ENCODE peak calls at places on chromosomes 7 and 10, in six cellular contexts. D is activated naive CD4-positive, alpha-beta T cell; W is anterior cingulate cortex; F is activated CD4-positive, alpha-beta T cell treated with anti-CD3 and anti-CD28 coated beads, Interleukin-2, amount 50 U/mL, for 48 hours; B is astrocyte of the hippocampus; X is fibroblast of mammary gland. U is an unnamed sample.

GRCh38 chr10:4431114-4431862 is 394.7 kb upstream of the AKR1E2 start:
- DNase-seq in D (no peak), W (no peak), F (no peak), B (peak), X (peak), U (no peak)

GRCh38 chr7:27182861-27183681 is 2.0 kb downstream of the HOXA11 start:
- DNase-seq in D (no peak), W (no peak), F (no peak), B (no peak), X (no peak), U (no peak)

GRCh38 chr7:133858311-133858710 is 268.8 kb upstream of the LRGUK start:
- DNase-seq in D (no peak), W (no peak), F (no peak), B (no peak), X (no peak), U (no peak)

GRCh38 chr10:82497451-82497850 is 622.5 kb downstream of the NRG3 start:
- DNase-seq in D (no peak), W (no peak), F (no peak), B (peak), X (peak), U (no peak)

GRCh38 chr10:132959296-132959961 is 17.1 kb upstream of the CFAP46 start:
- DNase-seq in D (no peak), W (no peak), F (no peak), B (no peak), X (no peak), U (no peak)

GRCh38 chr7:78413568-78413967 is 615.0 kb downstream of the PHTF2 start:
- DNase-seq in D (no peak), W (no peak), F (no peak), B (no peak), X (peak), U (no peak)

GRCh38 chr10:49735848-49736563 is 26.1 kb downstream of the OGDHL start:
- DNase-seq in D (no peak), W (no peak), F (no peak), B (no peak), X (no peak), U (no peak)

GRCh38 chr10:61742812-61743211 is 80.1 kb downstream of the CABCOCO1 start:
- DNase-seq in D (no peak), W (no peak), F (no peak), B (no peak), X (no peak), U (no peak)